ENCODE peak calls at places on chromosomes 6 and 20, in six cellular contexts. One of them, this sample, is unnamed.

GRCh38 chr6:83505376-83505775 is 7.0 kb upstream of the PRSS35 start:
- ATAC-seq in GM12878: no peak
- ATAC-seq in upper lobe of left lung: peak; percentile 85
- ATAC-seq in K562: no peak
- ATAC-seq in HepG2: no peak
- ATAC-seq in A549: no peak
- ATAC-seq in this sample: peak; percentile 39

GRCh38 chr20:63402178-63402859 is 41.2 kb upstream of the CHRNA4 start:
- ATAC-seq in upper lobe of left lung: no peak
- ATAC-seq in K562: no peak
- ATAC-seq in HepG2: no peak
- ATAC-seq in GM12878: no peak
- ATAC-seq in A549: peak; percentile 60
- ATAC-seq in this sample: no peak

GRCh38 chr6:35736982-35737412 is at the start of gene ARMC12:
- ATAC-seq in A549: peak; percentile 31
- ATAC-seq in HepG2: peak; percentile 8
- ATAC-seq in GM12878: peak; percentile 5
- ATAC-seq in K562: peak; percentile 1
- ATAC-seq in upper lobe of left lung: no peak
- ATAC-seq in this sample: no peak

GRCh38 chr6:51007237-51007636 is 188.6 kb downstream of the TFAP2B start:
- ATAC-seq in HepG2: no peak
- ATAC-seq in GM12878: no peak
- ATAC-seq in A549: no peak
- ATAC-seq in K562: no peak
- ATAC-seq in upper lobe of left lung: no peak
- ATAC-seq in this sample: no peak

GRCh38 chr6:47729019-47729418 is 30.6 kb downstream of the ADGRF4 start:
- ATAC-seq in GM12878: no peak
- ATAC-seq in A549: peak; percentile 76
- ATAC-seq in upper lobe of left lung: no peak
- ATAC-seq in K562: no peak
- ATAC-seq in HepG2: no peak
- ATAC-seq in this sample: no peak

GRCh38 chr6:24696097-24696496 is 22.9 kb downstream of the C6orf62 start:
- ATAC-seq in HepG2: no peak
- ATAC-seq in GM12878: no peak
- ATAC-seq in A549: no peak
- ATAC-seq in upper lobe of left lung: no peak
- ATAC-seq in K562: no peak
- ATAC-seq in this sample: no peak

GRCh38 chr6:16141514-16141913 is 12.6 kb downstream of the MYLIP start:
- ATAC-seq in upper lobe of left lung: no peak
- ATAC-seq in K562: no peak
- ATAC-seq in A549: no peak
- ATAC-seq in HepG2: no peak
- ATAC-seq in GM12878: no peak
- ATAC-seq in this sample: no peak

GRCh38 chr6:35149891-35150566 is 8.9 kb upstream of the TCP11 start:
- ATAC-seq in upper lobe of left lung: no peak
- ATAC-seq in A549: no peak
- ATAC-seq in GM12878: no peak
- ATAC-seq in HepG2: no peak
- ATAC-seq in K562: peak; percentile 91
- ATAC-seq in this sample: no peak

GRCh38 chr6:108164537-108164814 is 1.3 kb upstream of the NR2E1 start:
- ATAC-seq in GM12878: no peak
- ATAC-seq in upper lobe of left lung: no peak
- ATAC-seq in A549: no peak
- ATAC-seq in HepG2: no peak
- ATAC-seq in K562: no peak
- ATAC-seq in this sample: no peak

GRCh38 chr6:95431637-95432228 is 145.6 kb upstream of the MANEA start:
- ATAC-seq in GM12878: peak; percentile 50
- ATAC-seq in K562: no peak
- ATAC-seq in upper lobe of left lung: no peak
- ATAC-seq in HepG2: no peak
- ATAC-seq in A549: no peak
- ATAC-seq in this sample: no peak

DNA sequence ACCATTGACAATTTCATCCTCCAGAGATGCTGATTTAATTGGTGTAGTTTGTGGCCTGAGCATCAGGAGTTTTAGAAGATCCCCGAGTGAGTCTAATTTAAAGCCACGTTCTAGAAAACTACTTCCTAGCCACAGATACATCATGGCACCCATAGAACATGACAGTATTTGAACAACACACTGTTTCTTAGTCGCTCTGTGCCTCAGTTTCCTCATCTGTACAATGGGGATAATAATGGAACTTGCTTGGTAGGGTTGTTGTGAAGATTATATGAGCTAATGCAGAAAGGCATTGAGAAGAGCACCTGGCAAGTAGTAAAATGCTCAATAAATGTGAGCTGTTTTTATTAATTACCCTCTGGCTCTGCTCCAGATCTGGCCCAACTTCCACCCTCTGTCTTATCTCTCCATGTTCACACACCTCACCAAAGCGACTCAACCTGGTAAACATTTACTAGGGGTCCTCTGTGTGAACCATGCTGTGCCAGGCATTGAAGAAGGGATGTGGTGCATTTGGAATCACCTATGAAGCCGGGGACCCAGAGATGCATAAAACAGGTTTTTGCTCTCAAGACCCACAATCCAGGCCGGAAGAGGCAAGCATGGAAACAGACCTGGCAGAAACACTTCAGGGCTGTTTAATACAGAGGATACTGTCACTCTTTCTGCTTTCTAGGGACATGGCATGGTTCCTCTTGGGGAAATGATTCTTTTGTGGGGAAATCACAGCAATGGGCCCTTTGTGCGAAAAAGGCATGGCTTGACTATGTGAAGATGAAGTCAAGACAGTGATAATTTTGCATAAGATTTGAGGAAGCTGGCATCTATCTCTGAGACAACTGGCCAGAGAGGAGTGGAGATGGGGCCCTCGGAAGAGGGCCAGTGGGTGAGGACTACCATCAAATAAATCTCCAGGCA is 16.2 kb upstream of the MRPS18A start:
- ATAC-seq in K562: no peak
- ATAC-seq in GM12878: peak; percentile 49
- ATAC-seq in A549: no peak
- ATAC-seq in upper lobe of left lung: no peak
- ATAC-seq in HepG2: no peak
- ATAC-seq in this sample: no peak
- TF ChIP-seq EP300 in K562: no peak
- TF ChIP-seq EP300 in GM12878: no peak
- TF ChIP-seq EP300 in A549: no peak
- TF ChIP-seq EP300 in upper lobe of left lung: no peak
- TF ChIP-seq EP300 in HepG2: no peak
- TF ChIP-seq EP300 in this sample: no peak

GRCh38 chr20:10449270-10449669 is 14.2 kb downstream of the SLX4IP start:
- ATAC-seq in HepG2: no peak
- ATAC-seq in upper lobe of left lung: no peak
- ATAC-seq in A549: no peak
- ATAC-seq in K562: no peak
- ATAC-seq in GM12878: no peak
- ATAC-seq in this sample: no peak
- H3K4me1 ChIP-seq in HepG2: peaks cover 20% of the 10 kb centered on the region
- H3K4me1 ChIP-seq in upper lobe of left lung: peaks cover 9% of the 10 kb centered on the region
- H3K4me1 ChIP-seq in A549: peaks cover 51% of the 10 kb centered on the region
- H3K4me1 ChIP-seq in K562: peaks cover 12% of the 10 kb centered on the region
- H3K4me1 ChIP-seq in GM12878: peaks cover 26% of the 10 kb centered on the region
- H3K4me1 ChIP-seq in this sample: no peaks in the 10 kb centered on the region

DNA sequence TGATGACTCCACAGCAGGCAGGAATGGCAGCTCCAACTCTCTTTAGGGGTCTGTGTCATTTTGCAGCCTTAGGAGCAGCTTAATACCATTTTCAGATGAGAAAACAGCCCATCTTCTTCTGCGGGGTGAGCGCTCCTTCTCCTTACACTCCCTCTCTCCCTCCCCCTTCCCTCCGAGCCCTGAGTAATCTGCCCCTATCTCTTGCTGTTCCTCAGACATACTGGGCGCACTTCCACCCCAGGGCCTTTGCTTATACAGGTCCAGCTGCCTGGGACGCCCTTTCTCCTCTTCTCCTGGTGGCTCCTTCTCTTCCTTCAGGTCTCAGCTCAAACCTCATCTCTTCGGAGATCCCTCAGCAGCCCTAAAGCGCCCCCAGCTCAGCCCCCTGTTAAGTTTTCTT is 54.8 kb downstream of the SNAI1 start:
- ATAC-seq in HepG2: no peak
- ATAC-seq in GM12878: no peak
- ATAC-seq in upper lobe of left lung: no peak
- ATAC-seq in A549: no peak
- ATAC-seq in K562: peak; percentile 78
- ATAC-seq in this sample: no peak
- TF ChIP-seq CTCF in HepG2: no peak
- TF ChIP-seq CTCF in GM12878: no peak
- TF ChIP-seq CTCF in upper lobe of left lung: no peak
- TF ChIP-seq CTCF in A549: no peak
- TF ChIP-seq CTCF in K562: no peak
- TF ChIP-seq CTCF in this sample: no peak

GRCh38 chr6:134041093-134041492 is 11.3 kb downstream of the SLC2A12 start:
- ATAC-seq in HepG2: no peak
- ATAC-seq in K562: peak; percentile 68
- ATAC-seq in A549: peak; percentile 45
- ATAC-seq in GM12878: no peak
- ATAC-seq in upper lobe of left lung: no peak
- ATAC-seq in this sample: no peak
- TF ChIP-seq EP300 in HepG2: no peak
- TF ChIP-seq EP300 in K562: no peak
- TF ChIP-seq EP300 in A549: no peak
- TF ChIP-seq EP300 in GM12878: no peak
- TF ChIP-seq EP300 in upper lobe of left lung: no peak
- TF ChIP-seq EP300 in this sample: no peak